ENCODE peak calls at places on chromosomes 6 and 20, in five cellular contexts. A is HCT116, O is HepG2, V is GM12878, F is K562. Z is an unnamed sample.

GRCh38 chr20:58042626-58043025 is 185.8 kb downstream of the ANKRD60 start:
- ATAC-seq in A (no peak), O (no peak), V (no peak), F (no peak), Z (peak; percentile 52)

GRCh38 chr20:48910360-48910781 is 11.1 kb upstream of the ARFGEF2 start:
- ATAC-seq in A (no peak), O (no peak), V (peak; percentile 11), F (no peak), Z (peak; percentile 36)

GRCh38 chr6:73343164-73343563 is 10.9 kb downstream of the DPPA5 start:
- ATAC-seq in A (no peak), O (no peak), V (no peak), F (no peak), Z (no peak)

GRCh38 chr6:8149350-8149749 is 47.0 kb upstream of the EEF1E1 start:
- ATAC-seq in A (no peak), O (no peak), V (no peak), F (no peak), Z (no peak)

GRCh38 chr6:115783402-115784061 is 277.2 kb downstream of the FRK start:
- ATAC-seq in A (no peak), O (no peak), V (no peak), F (no peak), Z (no peak)

GRCh38 chr6:19664878-19665715 is 172.1 kb upstream of the ID4 start:
- ATAC-seq in A (no peak), O (no peak), V (no peak), F (no peak), Z (no peak)

GRCh38 chr6:44338228-44339122 is 4.0 kb upstream of the SPATS1 start:
- ATAC-seq in A (peak; percentile 97), O (peak; percentile 89), V (peak; percentile 96), F (peak; percentile 91), Z (peak; percentile 72)

GRCh38 chr6:167945937-167946485 is 51.5 kb upstream of the KIF25 start:
- ATAC-seq in A (no peak), O (no peak), V (no peak), F (no peak), Z (no peak)

GRCh38 chr20:10316582-10316981 is 98.0 kb downstream of the SNAP25 start:
- ATAC-seq in A (peak; percentile 65), O (peak; percentile 95), V (peak; percentile 63), F (peak; percentile 65), Z (no peak)

GRCh38 chr6:1049900-1050299 is 262.0 kb upstream of the FOXQ1 start:
- ATAC-seq in A (no peak), O (no peak), V (no peak), F (no peak), Z (no peak)

GRCh38 chr20:17771206-17772004 is 71.6 kb downstream of the BANF2 start:
- ATAC-seq in A (no peak), O (peak; percentile 93), V (no peak), F (no peak), Z (no peak)

GRCh38 chr6:54574671-54575070 is 266.4 kb downstream of the TINAG start:
- ATAC-seq in A (no peak), O (no peak), V (no peak), F (no peak), Z (no peak)

GRCh38 chr20:32387262-32387661 is 29.1 kb downstream of the ASXL1 start:
- ATAC-seq in A (no peak), O (no peak), V (peak; percentile 53), F (no peak), Z (no peak)

GRCh38 chr6:150915156-150915555 is 49.7 kb downstream of the MTHFD1L start:
- ATAC-seq in A (no peak), O (no peak), V (no peak), F (no peak), Z (no peak)

GRCh38 chr6:143215363-143215762 is 154.7 kb downstream of the AIG1 start:
- ATAC-seq in A (no peak), O (no peak), V (no peak), F (peak; percentile 57), Z (no peak)

GRCh38 chr20:50904067-50904570 is 27.1 kb downstream of the ADNP start:
- ATAC-seq in A (no peak), O (no peak), V (no peak), F (peak; percentile 78), Z (no peak)

GRCh38 chr6:142900467-142900961 is 44.5 kb downstream of the HIVEP2 start:
- ATAC-seq in A (no peak), O (no peak), V (no peak), F (no peak), Z (peak; percentile 37)

GRCh38 chr6:139932671-139933070 is 558.2 kb upstream of the CITED2 start:
- ATAC-seq in A (no peak), O (no peak), V (no peak), F (no peak), Z (no peak)

GRCh38 chr6:117317261-117317660 is 51.9 kb downstream of the VGLL2 start:
- ATAC-seq in A (peak; percentile 78), O (peak; percentile 78), V (peak; percentile 58), F (peak; percentile 71), Z (no peak)

GRCh38 chr6:84329077-84329476 is 101.6 kb upstream of the CEP162 start:
- ATAC-seq in A (no peak), O (no peak), V (no peak), F (peak; percentile 40), Z (no peak)

GRCh38 chr6:161140554-161140875 is 133.3 kb downstream of the AGPAT4 start:
- ATAC-seq in A (no peak), O (peak; percentile 2), V (no peak), F (no peak), Z (no peak)

GRCh38 chr6:128511518-128511917 is 8.9 kb downstream of the PTPRK start:
- ATAC-seq in A (no peak), O (no peak), V (no peak), F (no peak), Z (no peak)

GRCh38 chr6:109082178-109082577 is 12.5 kb downstream of the SESN1 start:
- ATAC-seq in A (peak; percentile 47), O (peak; percentile 56), V (peak; percentile 64), F (peak; percentile 91), Z (no peak)

GRCh38 chr6:3745566-3746118 is 5.9 kb downstream of the PXDC1 start:
- ATAC-seq in A (no peak), O (no peak), V (no peak), F (no peak), Z (no peak)

GRCh38 chr6:7975764-7976146 is 65.2 kb upstream of the TXNDC5 start:
- ATAC-seq in A (peak; percentile 39), O (peak; percentile 69), V (peak; percentile 21), F (peak; percentile 15), Z (peak; percentile 20)

DNA sequence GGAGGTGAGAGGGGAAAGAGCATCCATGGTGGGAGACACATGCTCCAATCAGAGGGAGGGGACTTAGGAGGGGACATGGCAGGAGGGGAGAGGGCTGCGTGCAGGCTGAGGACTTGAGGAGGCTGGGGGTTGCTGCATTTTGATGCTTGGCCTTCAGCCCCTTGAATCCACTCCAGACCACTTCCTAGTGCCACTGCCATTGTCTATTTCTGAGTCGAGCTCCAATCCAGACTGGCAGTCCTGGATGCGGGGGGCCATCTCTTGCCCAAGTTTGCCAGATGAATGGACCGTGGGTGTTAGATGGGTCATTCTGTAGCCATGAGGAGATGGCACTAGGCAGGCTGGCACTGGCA is 7.9 kb upstream of the EMILIN3 start:
- ATAC-seq in A (no peak), O (no peak), V (no peak), F (no peak), Z (no peak)
- H3K27me3 ChIP-seq in A (peaks cover 4% of the 10 kb centered on the region), O (peaks cover 8% of the 10 kb centered on the region), V (no peaks in the 10 kb centered on the region), F (peaks cover 16% of the 10 kb centered on the region), Z (peaks cover 29% of the 10 kb centered on the region)

DNA sequence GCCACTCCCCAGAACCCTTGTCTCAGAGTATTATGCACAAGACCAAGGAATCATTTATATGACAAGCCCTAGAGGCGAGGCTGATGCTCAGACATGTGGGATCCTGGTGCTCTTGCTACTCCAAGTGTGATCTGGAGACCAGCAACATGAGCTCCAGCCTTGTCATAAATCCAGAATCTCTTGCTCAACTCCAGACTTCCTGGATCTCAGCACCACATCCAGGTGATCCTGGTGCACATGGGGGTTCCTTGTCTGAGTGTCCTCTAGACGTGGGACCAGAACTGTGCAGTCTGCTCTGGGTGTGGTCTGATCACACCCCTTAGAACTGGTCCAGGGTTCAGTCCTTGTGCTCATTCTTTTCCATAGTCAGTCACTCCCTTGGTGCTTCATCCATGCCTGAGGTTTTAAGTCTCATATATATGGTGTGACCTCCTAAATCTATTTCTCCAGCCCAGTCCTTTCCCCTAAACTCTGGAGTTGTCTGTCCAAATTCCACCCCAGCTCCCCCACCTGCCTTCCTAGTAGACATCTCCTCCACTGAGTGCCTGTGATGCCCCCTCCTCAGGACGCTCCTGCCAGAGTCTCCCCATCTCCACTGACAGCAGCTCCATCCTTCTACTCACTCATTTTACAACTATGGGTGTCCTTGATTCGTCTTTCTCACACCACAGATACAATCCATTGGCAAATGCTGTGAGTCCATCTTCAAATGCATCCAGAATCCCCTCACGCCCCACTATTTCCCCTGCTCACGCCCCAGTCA is 5.1 kb downstream of the HLA-B start:
- ATAC-seq in A (no peak), O (no peak), V (peak; percentile 22), F (no peak), Z (no peak)
- TF ChIP-seq POLR2A in A (no peak), O (no peak), V (peak; percentile 47), F (no peak), Z (no peak)

GRCh38 chr6:51459958-51460357 is 627.5 kb downstream of the PKHD1 start:
- ATAC-seq in A (no peak), O (no peak), V (peak; percentile 93), F (no peak), Z (no peak)
- TF ChIP-seq POLR2AphosphoS5 in A (no peak), O (no peak), V (no peak), F (no peak), Z (no peak)

GRCh38 chr20:2244523-2244922 is 51.3 kb upstream of the TGM3 start:
- ATAC-seq in A (no peak), O (peak; percentile 45), V (no peak), F (no peak), Z (no peak)
- H3K27me3 ChIP-seq in A (peaks cover 6% of the 10 kb centered on the region), O (no peaks in the 10 kb centered on the region), V (peaks cover 2% of the 10 kb centered on the region), F (no peaks in the 10 kb centered on the region), Z (peaks cover 26% of the 10 kb centered on the region)

Z was measured in gastroesophageal sphincter.